ENCODE peak calls at places on chromosomes 7 and 10, in eight cellular contexts. One of them, this sample, is unnamed.

GRCh38 chr7:131312838-131313237 is 14.8 kb upstream of the MKLN1 start:
- DNase-seq in Right ventricle myocardium inferior: no peak
- DNase-seq in GM12891: no peak
- DNase-seq in activated naive CD4-positive, alpha-beta T cell treated with Interleukin-2 at 50 U/mL for 16 hours: no peak
- DNase-seq in MV-4-11: no peak
- DNase-seq in GM19239: no peak
- DNase-seq in posterior cingulate gyrus: no peak
- DNase-seq in mucosa of gallbladder: no peak
- DNase-seq in this sample: no peak

GRCh38 chr10:62637249-62638061 is 167.1 kb upstream of the ADO start:
- DNase-seq in Right ventricle myocardium inferior: no peak
- DNase-seq in GM12891: no peak
- DNase-seq in activated naive CD4-positive, alpha-beta T cell treated with Interleukin-2 at 50 U/mL for 16 hours: peak; percentile 71
- DNase-seq in MV-4-11: peak; percentile 65
- DNase-seq in GM19239: no peak
- DNase-seq in posterior cingulate gyrus: no peak
- DNase-seq in mucosa of gallbladder: no peak
- DNase-seq in this sample: no peak

GRCh38 chr7:39554583-39555140 is 11.5 kb upstream of the YAE1 start:
- DNase-seq in Right ventricle myocardium inferior: no peak
- DNase-seq in GM12891: no peak
- DNase-seq in activated naive CD4-positive, alpha-beta T cell treated with Interleukin-2 at 50 U/mL for 16 hours: no peak
- DNase-seq in MV-4-11: no peak
- DNase-seq in GM19239: no peak
- DNase-seq in posterior cingulate gyrus: no peak
- DNase-seq in mucosa of gallbladder: no peak
- DNase-seq in this sample: no peak

GRCh38 chr10:96850825-96851224 is 18.7 kb downstream of the LCOR start:
- DNase-seq in Right ventricle myocardium inferior: no peak
- DNase-seq in GM12891: no peak
- DNase-seq in activated naive CD4-positive, alpha-beta T cell treated with Interleukin-2 at 50 U/mL for 16 hours: no peak
- DNase-seq in MV-4-11: no peak
- DNase-seq in GM19239: no peak
- DNase-seq in posterior cingulate gyrus: no peak
- DNase-seq in mucosa of gallbladder: no peak
- DNase-seq in this sample: no peak

GRCh38 chr7:51446356-51446755 is 129.7 kb upstream of the COBL start:
- DNase-seq in Right ventricle myocardium inferior: no peak
- DNase-seq in GM12891: no peak
- DNase-seq in activated naive CD4-positive, alpha-beta T cell treated with Interleukin-2 at 50 U/mL for 16 hours: no peak
- DNase-seq in MV-4-11: no peak
- DNase-seq in GM19239: no peak
- DNase-seq in posterior cingulate gyrus: no peak
- DNase-seq in mucosa of gallbladder: no peak
- DNase-seq in this sample: no peak

GRCh38 chr7:105352018-105352612 is 36.6 kb downstream of the SRPK2 start:
- DNase-seq in Right ventricle myocardium inferior: peak; percentile 82
- DNase-seq in GM12891: peak; percentile 35
- DNase-seq in activated naive CD4-positive, alpha-beta T cell treated with Interleukin-2 at 50 U/mL for 16 hours: peak; percentile 46
- DNase-seq in MV-4-11: peak; percentile 98
- DNase-seq in GM19239: peak; percentile 41
- DNase-seq in posterior cingulate gyrus: peak; percentile 47
- DNase-seq in mucosa of gallbladder: peak; percentile 72
- DNase-seq in this sample: peak; percentile 22

GRCh38 chr7:82714883-82715282 is 271.3 kb upstream of the CACNA2D1 start:
- DNase-seq in Right ventricle myocardium inferior: no peak
- DNase-seq in GM12891: no peak
- DNase-seq in activated naive CD4-positive, alpha-beta T cell treated with Interleukin-2 at 50 U/mL for 16 hours: no peak
- DNase-seq in MV-4-11: no peak
- DNase-seq in GM19239: no peak
- DNase-seq in posterior cingulate gyrus: no peak
- DNase-seq in mucosa of gallbladder: no peak
- DNase-seq in this sample: no peak

GRCh38 chr7:110177463-110177862 is 913.5 kb upstream of the LRRN3 start:
- DNase-seq in Right ventricle myocardium inferior: no peak
- DNase-seq in GM12891: no peak
- DNase-seq in activated naive CD4-positive, alpha-beta T cell treated with Interleukin-2 at 50 U/mL for 16 hours: no peak
- DNase-seq in MV-4-11: no peak
- DNase-seq in GM19239: no peak
- DNase-seq in posterior cingulate gyrus: no peak
- DNase-seq in mucosa of gallbladder: no peak
- DNase-seq in this sample: no peak

GRCh38 chr7:117173001-117173400 is 149.9 kb downstream of the WNT2 start:
- DNase-seq in Right ventricle myocardium inferior: no peak
- DNase-seq in GM12891: no peak
- DNase-seq in activated naive CD4-positive, alpha-beta T cell treated with Interleukin-2 at 50 U/mL for 16 hours: no peak
- DNase-seq in MV-4-11: no peak
- DNase-seq in GM19239: no peak
- DNase-seq in posterior cingulate gyrus: no peak
- DNase-seq in mucosa of gallbladder: no peak
- DNase-seq in this sample: no peak

GRCh38 chr7:156131881-156132280 is 319.6 kb upstream of the SHH start:
- DNase-seq in Right ventricle myocardium inferior: no peak
- DNase-seq in GM12891: no peak
- DNase-seq in activated naive CD4-positive, alpha-beta T cell treated with Interleukin-2 at 50 U/mL for 16 hours: no peak
- DNase-seq in MV-4-11: no peak
- DNase-seq in GM19239: no peak
- DNase-seq in posterior cingulate gyrus: no peak
- DNase-seq in mucosa of gallbladder: no peak
- DNase-seq in this sample: no peak

GRCh38 chr10:132107947-132108877 is 42.5 kb downstream of the JAKMIP3 start:
- DNase-seq in Right ventricle myocardium inferior: no peak
- DNase-seq in GM12891: no peak
- DNase-seq in activated naive CD4-positive, alpha-beta T cell treated with Interleukin-2 at 50 U/mL for 16 hours: no peak
- DNase-seq in MV-4-11: no peak
- DNase-seq in GM19239: no peak
- DNase-seq in posterior cingulate gyrus: peak; percentile 3
- DNase-seq in mucosa of gallbladder: no peak
- DNase-seq in this sample: no peak

GRCh38 chr10:105950410-105950809 is 1214.1 kb downstream of the SORCS1 start:
- DNase-seq in Right ventricle myocardium inferior: peak; percentile 62
- DNase-seq in GM12891: peak; percentile 12
- DNase-seq in activated naive CD4-positive, alpha-beta T cell treated with Interleukin-2 at 50 U/mL for 16 hours: no peak
- DNase-seq in MV-4-11: peak; percentile 30
- DNase-seq in GM19239: peak; percentile 4
- DNase-seq in posterior cingulate gyrus: peak; percentile 47
- DNase-seq in mucosa of gallbladder: peak; percentile 28
- DNase-seq in this sample: peak; percentile 29

GRCh38 chr7:110095372-110096052 is 995.4 kb upstream of the LRRN3 start:
- DNase-seq in Right ventricle myocardium inferior: no peak
- DNase-seq in GM12891: no peak
- DNase-seq in activated naive CD4-positive, alpha-beta T cell treated with Interleukin-2 at 50 U/mL for 16 hours: no peak
- DNase-seq in MV-4-11: no peak
- DNase-seq in GM19239: no peak
- DNase-seq in posterior cingulate gyrus: no peak
- DNase-seq in mucosa of gallbladder: no peak
- DNase-seq in this sample: no peak

GRCh38 chr7:79287976-79288375 is 165.5 kb downstream of the MAGI2 start:
- DNase-seq in Right ventricle myocardium inferior: no peak
- DNase-seq in GM12891: no peak
- DNase-seq in activated naive CD4-positive, alpha-beta T cell treated with Interleukin-2 at 50 U/mL for 16 hours: no peak
- DNase-seq in MV-4-11: no peak
- DNase-seq in GM19239: no peak
- DNase-seq in posterior cingulate gyrus: no peak
- DNase-seq in mucosa of gallbladder: no peak
- DNase-seq in this sample: no peak

GRCh38 chr10:12914111-12914510 is 87.4 kb downstream of the CCDC3 start:
- DNase-seq in Right ventricle myocardium inferior: no peak
- DNase-seq in GM12891: no peak
- DNase-seq in activated naive CD4-positive, alpha-beta T cell treated with Interleukin-2 at 50 U/mL for 16 hours: no peak
- DNase-seq in MV-4-11: no peak
- DNase-seq in GM19239: no peak
- DNase-seq in posterior cingulate gyrus: no peak
- DNase-seq in mucosa of gallbladder: no peak
- DNase-seq in this sample: no peak

GRCh38 chr7:112858838-112859237 is 68.6 kb upstream of the TMEM168 start:
- DNase-seq in Right ventricle myocardium inferior: no peak
- DNase-seq in GM12891: no peak
- DNase-seq in activated naive CD4-positive, alpha-beta T cell treated with Interleukin-2 at 50 U/mL for 16 hours: no peak
- DNase-seq in MV-4-11: peak; percentile 6
- DNase-seq in GM19239: no peak
- DNase-seq in posterior cingulate gyrus: no peak
- DNase-seq in mucosa of gallbladder: no peak
- DNase-seq in this sample: no peak

GRCh38 chr10:77357185-77357584 is 280.4 kb downstream of the KCNMA1 start:
- DNase-seq in Right ventricle myocardium inferior: no peak
- DNase-seq in GM12891: no peak
- DNase-seq in activated naive CD4-positive, alpha-beta T cell treated with Interleukin-2 at 50 U/mL for 16 hours: no peak
- DNase-seq in MV-4-11: no peak
- DNase-seq in GM19239: no peak
- DNase-seq in posterior cingulate gyrus: no peak
- DNase-seq in mucosa of gallbladder: no peak
- DNase-seq in this sample: no peak

GRCh38 chr7:129278688-129279087 is 53.9 kb downstream of the AHCYL2 start:
- DNase-seq in Right ventricle myocardium inferior: no peak
- DNase-seq in GM12891: no peak
- DNase-seq in activated naive CD4-positive, alpha-beta T cell treated with Interleukin-2 at 50 U/mL for 16 hours: no peak
- DNase-seq in MV-4-11: no peak
- DNase-seq in GM19239: no peak
- DNase-seq in posterior cingulate gyrus: no peak
- DNase-seq in mucosa of gallbladder: no peak
- DNase-seq in this sample: no peak

GRCh38 chr7:132090444-132090843 is 485.8 kb downstream of the PLXNA4 start:
- DNase-seq in Right ventricle myocardium inferior: no peak
- DNase-seq in GM12891: no peak
- DNase-seq in activated naive CD4-positive, alpha-beta T cell treated with Interleukin-2 at 50 U/mL for 16 hours: no peak
- DNase-seq in MV-4-11: peak; percentile 64
- DNase-seq in GM19239: no peak
- DNase-seq in posterior cingulate gyrus: no peak
- DNase-seq in mucosa of gallbladder: no peak
- DNase-seq in this sample: no peak

GRCh38 chr10:90417466-90418210 is 440.2 kb downstream of the HTR7 start:
- DNase-seq in Right ventricle myocardium inferior: no peak
- DNase-seq in GM12891: no peak
- DNase-seq in activated naive CD4-positive, alpha-beta T cell treated with Interleukin-2 at 50 U/mL for 16 hours: no peak
- DNase-seq in MV-4-11: no peak
- DNase-seq in GM19239: no peak
- DNase-seq in posterior cingulate gyrus: no peak
- DNase-seq in mucosa of gallbladder: no peak
- DNase-seq in this sample: no peak

GRCh38 chr7:4266270-4267040 is 415.6 kb upstream of the FOXK1 start:
- DNase-seq in Right ventricle myocardium inferior: no peak
- DNase-seq in GM12891: no peak
- DNase-seq in activated naive CD4-positive, alpha-beta T cell treated with Interleukin-2 at 50 U/mL for 16 hours: no peak
- DNase-seq in MV-4-11: no peak
- DNase-seq in GM19239: no peak
- DNase-seq in posterior cingulate gyrus: no peak
- DNase-seq in mucosa of gallbladder: no peak
- DNase-seq in this sample: no peak

GRCh38 chr7:118245267-118246040 is 20.9 kb downstream of the ANKRD7 start:
- DNase-seq in Right ventricle myocardium inferior: no peak
- DNase-seq in GM12891: no peak
- DNase-seq in activated naive CD4-positive, alpha-beta T cell treated with Interleukin-2 at 50 U/mL for 16 hours: no peak
- DNase-seq in MV-4-11: peak; percentile 29
- DNase-seq in GM19239: no peak
- DNase-seq in posterior cingulate gyrus: no peak
- DNase-seq in mucosa of gallbladder: no peak
- DNase-seq in this sample: no peak

GRCh38 chr10:42988517-42989395 is 88.1 kb upstream of the RET start:
- DNase-seq in Right ventricle myocardium inferior: peak; percentile 61
- DNase-seq in GM12891: peak; percentile 15
- DNase-seq in activated naive CD4-positive, alpha-beta T cell treated with Interleukin-2 at 50 U/mL for 16 hours: no peak
- DNase-seq in MV-4-11: peak; percentile 77
- DNase-seq in GM19239: no peak
- DNase-seq in posterior cingulate gyrus: peak; percentile 38
- DNase-seq in mucosa of gallbladder: peak; percentile 19
- DNase-seq in this sample: peak; percentile 41

GRCh38 chr10:27709304-27709703 is 36.3 kb downstream of the MKX start:
- DNase-seq in Right ventricle myocardium inferior: no peak
- DNase-seq in GM12891: no peak
- DNase-seq in activated naive CD4-positive, alpha-beta T cell treated with Interleukin-2 at 50 U/mL for 16 hours: no peak
- DNase-seq in MV-4-11: no peak
- DNase-seq in GM19239: no peak
- DNase-seq in posterior cingulate gyrus: no peak
- DNase-seq in mucosa of gallbladder: no peak
- DNase-seq in this sample: no peak

GRCh38 chr7:149277871-149278270 is 15.9 kb downstream of the ZNF783 start:
- DNase-seq in Right ventricle myocardium inferior: no peak
- DNase-seq in GM12891: no peak
- DNase-seq in activated naive CD4-positive, alpha-beta T cell treated with Interleukin-2 at 50 U/mL for 16 hours: no peak
- DNase-seq in MV-4-11: no peak
- DNase-seq in GM19239: no peak
- DNase-seq in posterior cingulate gyrus: no peak
- DNase-seq in mucosa of gallbladder: no peak
- DNase-seq in this sample: no peak

GRCh38 chr7:87013841-87014191 is 45.6 kb downstream of the ELAPOR2 start:
- DNase-seq in Right ventricle myocardium inferior: no peak
- DNase-seq in GM12891: no peak
- DNase-seq in activated naive CD4-positive, alpha-beta T cell treated with Interleukin-2 at 50 U/mL for 16 hours: no peak
- DNase-seq in MV-4-11: no peak
- DNase-seq in GM19239: no peak
- DNase-seq in posterior cingulate gyrus: no peak
- DNase-seq in mucosa of gallbladder: no peak
- DNase-seq in this sample: no peak

GRCh38 chr7:157579425-157579824 is 242.6 kb downstream of the DNAJB6 start:
- DNase-seq in Right ventricle myocardium inferior: no peak
- DNase-seq in GM12891: no peak
- DNase-seq in activated naive CD4-positive, alpha-beta T cell treated with Interleukin-2 at 50 U/mL for 16 hours: no peak
- DNase-seq in MV-4-11: no peak
- DNase-seq in GM19239: no peak
- DNase-seq in posterior cingulate gyrus: no peak
- DNase-seq in mucosa of gallbladder: no peak
- DNase-seq in this sample: no peak

GRCh38 chr7:148116954-148117353 is 473.6 kb upstream of the C7orf33 start:
- DNase-seq in Right ventricle myocardium inferior: no peak
- DNase-seq in GM12891: no peak
- DNase-seq in activated naive CD4-positive, alpha-beta T cell treated with Interleukin-2 at 50 U/mL for 16 hours: no peak
- DNase-seq in MV-4-11: no peak
- DNase-seq in GM19239: no peak
- DNase-seq in posterior cingulate gyrus: no peak
- DNase-seq in mucosa of gallbladder: no peak
- DNase-seq in this sample: no peak

GRCh38 chr10:70344144-70344543 is 38.3 kb downstream of the LRRC20 start:
- DNase-seq in Right ventricle myocardium inferior: no peak
- DNase-seq in GM12891: no peak
- DNase-seq in activated naive CD4-positive, alpha-beta T cell treated with Interleukin-2 at 50 U/mL for 16 hours: no peak
- DNase-seq in MV-4-11: no peak
- DNase-seq in GM19239: no peak
- DNase-seq in posterior cingulate gyrus: no peak
- DNase-seq in mucosa of gallbladder: no peak
- DNase-seq in this sample: no peak

This sample was measured in caudate nucleus.